ENCODE peak calls at places on chromosome 1, in ten cellular contexts. D is epithelial cell of esophagus, C is astrocyte of the cerebellum, Z is dorsolateral prefrontal cortex, J is ascending aorta, O is fibroblast of the aortic adventitia, L is WTC11, W is fibroblast of lung, V is AG09319, T is suprapubic skin. I is an unnamed sample.

GRCh38 chr1:109781807-109782206 is 18.1 kb upstream of the EPS8L3 start:
- DNase-seq in D (no peak), C (no peak), Z (no peak), J (no peak), O (no peak), L (no peak), W (no peak), V (no peak), T (no peak), I (no peak)

GRCh38 chr1:119743776-119744597 is 24.7 kb downstream of the HMGCS2 start:
- DNase-seq in D (peak; percentile 79), C (peak; percentile 48), Z (peak; percentile 50), J (no peak), O (peak; percentile 74), L (peak; percentile 71), W (peak; percentile 53), V (peak; percentile 38), T (no peak), I (no peak)

GRCh38 chr1:46173361-46173856 is 1.5 kb upstream of the TSPAN1 start:
- DNase-seq in D (no peak), C (no peak), Z (no peak), J (no peak), O (no peak), L (no peak), W (peak; percentile 42), V (no peak), T (no peak), I (no peak)

GRCh38 chr1:24048205-24048869 is 63.6 kb downstream of the MYOM3 start:
- DNase-seq in D (peak; percentile 47), C (no peak), Z (no peak), J (no peak), O (no peak), L (no peak), W (peak; percentile 64), V (no peak), T (no peak), I (no peak)

GRCh38 chr1:61921435-61921834 is 179.2 kb downstream of the PATJ start:
- DNase-seq in D (no peak), C (peak; percentile 12), Z (no peak), J (no peak), O (no peak), L (no peak), W (no peak), V (no peak), T (no peak), I (no peak)

GRCh38 chr1:97364086-97364485 is 556.7 kb downstream of the DPYD start:
- DNase-seq in D (peak; percentile 42), C (no peak), Z (no peak), J (no peak), O (peak; percentile 64), L (no peak), W (peak; percentile 81), V (no peak), T (no peak), I (no peak)

GRCh38 chr1:90262791-90263190 is 267.9 kb downstream of the ZNF326 start:
- DNase-seq in D (no peak), C (no peak), Z (no peak), J (no peak), O (peak; percentile 23), L (no peak), W (peak; percentile 6), V (no peak), T (no peak), I (no peak)

GRCh38 chr1:7516892-7517291 is 254.2 kb upstream of the VAMP3 start:
- DNase-seq in D (no peak), C (no peak), Z (no peak), J (no peak), O (no peak), L (no peak), W (no peak), V (no peak), T (no peak), I (no peak)

GRCh38 chr1:43970502-43970901 is 692 bp downstream of the DPH2 start:
- DNase-seq in D (no peak), C (no peak), Z (no peak), J (no peak), O (no peak), L (no peak), W (no peak), V (no peak), T (no peak), I (no peak)

GRCh38 chr1:50308883-50309282 is 114.4 kb downstream of the DMRTA2 start:
- DNase-seq in D (peak; percentile 59), C (peak; percentile 32), Z (no peak), J (no peak), O (peak; percentile 40), L (peak; percentile 79), W (peak; percentile 32), V (no peak), T (no peak), I (no peak)

GRCh38 chr1:220151454-220151853 is 57.5 kb downstream of the IARS2 start:
- DNase-seq in D (no peak), C (peak; percentile 9), Z (no peak), J (no peak), O (peak; percentile 68), L (no peak), W (peak; percentile 72), V (no peak), T (no peak), I (no peak)

GRCh38 chr1:90720137-90720636 is 3.1 kb upstream of the BARHL2 start:
- DNase-seq in D (no peak), C (no peak), Z (no peak), J (no peak), O (no peak), L (no peak), W (no peak), V (no peak), T (no peak), I (no peak)

GRCh38 chr1:172326171-172326570 is 94.3 kb upstream of the C1orf105 start:
- DNase-seq in D (no peak), C (no peak), Z (no peak), J (no peak), O (peak; percentile 45), L (no peak), W (peak; percentile 63), V (no peak), T (no peak), I (no peak)

GRCh38 chr1:79716481-79716880 is 710.0 kb upstream of the ADGRL4 start:
- DNase-seq in D (peak; percentile 56), C (peak; percentile 91), Z (no peak), J (no peak), O (peak; percentile 92), L (no peak), W (peak; percentile 92), V (no peak), T (no peak), I (no peak)

GRCh38 chr1:24900486-24900849 is 29.6 kb downstream of the RUNX3 start:
- DNase-seq in D (no peak), C (no peak), Z (no peak), J (no peak), O (no peak), L (no peak), W (no peak), V (no peak), T (peak; percentile 60), I (peak; percentile 79)

GRCh38 chr1:156864796-156865195 is 4.1 kb downstream of the NTRK1 start:
- DNase-seq in D (no peak), C (no peak), Z (no peak), J (no peak), O (no peak), L (no peak), W (no peak), V (no peak), T (no peak), I (no peak)

GRCh38 chr1:93681549-93682412 is at the start of gene BCAR3:
- DNase-seq in D (peak; percentile 84), C (no peak), Z (peak; percentile 36), J (no peak), O (peak; percentile 73), L (peak; percentile 84), W (peak; percentile 80), V (no peak), T (no peak), I (no peak)
- TF ChIP-seq CTCF in D (peak; percentile 10), C (peak; percentile 28), Z (no peak), J (no peak), O (peak; percentile 31), L (no peak), W (peak; percentile 8), V (peak; percentile 10), T (no peak), I (peak; percentile 55)

DNA sequence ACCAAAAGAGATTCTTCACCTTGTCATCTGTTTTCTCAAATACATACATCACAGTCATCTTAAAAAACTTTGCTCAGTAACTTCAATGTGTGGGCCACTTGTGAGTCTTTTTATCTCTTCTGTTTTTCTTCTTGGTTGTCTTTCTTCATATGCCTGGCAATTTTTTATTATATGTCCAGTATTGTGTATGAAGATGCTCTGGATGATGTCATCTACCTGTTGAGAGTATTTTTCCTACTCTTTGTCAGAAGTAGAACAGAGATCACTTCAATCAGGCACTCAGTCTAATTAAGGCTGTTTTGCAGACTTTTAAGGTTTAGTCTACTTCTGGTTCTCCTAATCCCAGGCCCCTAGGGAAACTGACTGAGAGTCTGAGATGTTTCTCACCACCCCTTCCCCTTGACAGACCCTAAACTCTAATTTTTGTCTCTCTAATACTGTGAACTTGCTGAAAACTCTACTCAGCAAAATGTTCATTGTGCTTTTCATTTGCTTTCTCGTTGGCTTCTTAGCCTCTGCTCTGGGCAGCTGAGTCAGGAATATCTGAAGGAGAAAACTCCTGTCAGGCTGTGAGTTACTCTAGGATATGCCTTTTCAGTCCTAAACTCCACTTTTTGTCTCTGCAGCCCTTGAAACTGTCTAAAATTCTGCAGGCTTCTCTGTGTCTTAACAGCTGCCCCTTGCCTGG is 33.0 kb upstream of the DNAJC6 start:
- DNase-seq in D (no peak), C (no peak), Z (no peak), J (no peak), O (no peak), L (no peak), W (no peak), V (no peak), T (no peak), I (no peak)
- TF ChIP-seq CTCF in D (no peak), C (no peak), Z (no peak), J (no peak), O (no peak), L (no peak), W (no peak), V (no peak), T (no peak), I (no peak)

DNA sequence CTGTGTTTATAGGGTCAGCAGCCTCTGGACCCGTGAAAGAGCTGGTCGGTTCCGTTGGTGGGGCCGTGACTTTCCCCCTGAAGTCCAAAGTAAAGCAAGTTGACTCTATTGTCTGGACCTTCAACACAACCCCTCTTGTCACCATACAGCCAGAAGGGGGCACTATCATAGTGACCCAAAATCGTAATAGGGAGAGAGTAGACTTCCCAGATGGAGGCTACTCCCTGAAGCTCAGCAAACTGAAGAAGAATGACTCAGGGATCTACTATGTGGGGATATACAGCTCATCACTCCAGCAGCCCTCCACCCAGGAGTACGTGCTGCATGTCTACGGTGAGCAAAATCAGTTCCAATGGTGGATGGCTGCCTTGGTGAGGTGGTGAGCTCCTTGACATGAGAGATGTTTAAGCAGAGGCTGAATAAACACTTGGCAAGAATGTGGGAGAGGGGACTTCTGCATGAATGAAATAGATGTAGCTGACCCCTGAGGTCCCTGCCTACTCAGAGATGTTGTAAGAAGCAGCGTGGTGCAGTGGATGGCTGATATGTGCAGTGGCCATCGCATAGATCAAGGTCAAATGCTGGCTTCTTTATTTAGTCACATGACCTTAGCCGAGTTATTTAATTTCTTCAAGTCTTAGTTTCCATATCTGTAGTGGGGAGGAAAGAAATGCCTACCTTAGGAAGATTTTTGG is 9.3 kb downstream of the SLAMF7 start:
- DNase-seq in D (peak; percentile 90), C (no peak), Z (no peak), J (no peak), O (no peak), L (no peak), W (peak; percentile 25), V (no peak), T (no peak), I (no peak)
- TF ChIP-seq CTCF in D (peak; percentile 36), C (no peak), Z (no peak), J (no peak), O (no peak), L (no peak), W (no peak), V (no peak), T (no peak), I (peak; percentile 21)

GRCh38 chr1:88800382-88801051 is 90.8 kb downstream of the GTF2B start:
- DNase-seq in D (peak; percentile 17), C (peak; percentile 11), Z (no peak), J (no peak), O (peak; percentile 27), L (no peak), W (peak; percentile 15), V (no peak), T (no peak), I (no peak)
- TF ChIP-seq CTCF in D (peak; percentile 45), C (peak; percentile 60), Z (peak; percentile 30), J (peak; percentile 36), O (peak; percentile 54), L (peak; percentile 54), W (peak; percentile 54), V (peak; percentile 31), T (peak; percentile 18), I (peak; percentile 84)

I was measured in chondrocyte.